ENCODE peak calls at places on chromosomes 13 and 19, in nine cellular contexts. N, U, S, W, I, L, V, B and H are unnamed samples.

GRCh38 chr19:44820648-44821609 is 12.0 kb downstream of the BCAM start:
- DNase-seq in W (no peak), B (no peak), L (no peak), U (no peak), N (no peak), S (no peak), V (no peak), I (no peak), H (peak; percentile 80)

GRCh38 chr13:83929147-83929546 is 46.9 kb upstream of the SLITRK1 start:
- DNase-seq in I (no peak), N (no peak), S (no peak), W (no peak), V (no peak), B (no peak), U (no peak), L (no peak), H (no peak)

GRCh38 chr19:29942404-29943261 is 594 bp downstream of the URI1 start:
- DNase-seq in L (peak; percentile 65), U (peak; percentile 52), W (no peak), S (peak; percentile 69), B (no peak), N (peak; percentile 47), V (peak; percentile 43), I (peak; percentile 77), H (peak; percentile 72)

GRCh38 chr13:51728972-51729371 is 75.0 kb downstream of the DHRS12 start:
- DNase-seq in N (no peak), I (no peak), W (no peak), S (no peak), V (peak; percentile 31), U (peak; percentile 46), L (no peak), B (no peak), H (no peak)

GRCh38 chr19:34734601-34735103 is 609 bp downstream of the ZNF181 start:
- DNase-seq in W (no peak), N (peak; percentile 83), L (no peak), I (no peak), S (no peak), V (no peak), U (no peak), B (no peak), H (no peak)

GRCh38 chr13:60351326-60351725 is 45.7 kb upstream of the TDRD3 start:
- DNase-seq in N (no peak), W (no peak), S (no peak), U (peak; percentile 15), L (no peak), I (no peak), V (no peak), B (no peak), H (no peak)

GRCh38 chr19:5880604-5881078 is 10.3 kb upstream of the FUT5 start:
- DNase-seq in S (no peak), I (no peak), U (peak; percentile 19), N (peak; percentile 42), W (no peak), B (no peak), L (no peak), V (peak; percentile 53), H (peak; percentile 76)

GRCh38 chr19:13089139-13089856 is 13.4 kb downstream of the LYL1 start:
- DNase-seq in B (no peak), W (no peak), V (peak; percentile 51), U (no peak), I (no peak), L (no peak), S (no peak), N (no peak), H (no peak)

DNA sequence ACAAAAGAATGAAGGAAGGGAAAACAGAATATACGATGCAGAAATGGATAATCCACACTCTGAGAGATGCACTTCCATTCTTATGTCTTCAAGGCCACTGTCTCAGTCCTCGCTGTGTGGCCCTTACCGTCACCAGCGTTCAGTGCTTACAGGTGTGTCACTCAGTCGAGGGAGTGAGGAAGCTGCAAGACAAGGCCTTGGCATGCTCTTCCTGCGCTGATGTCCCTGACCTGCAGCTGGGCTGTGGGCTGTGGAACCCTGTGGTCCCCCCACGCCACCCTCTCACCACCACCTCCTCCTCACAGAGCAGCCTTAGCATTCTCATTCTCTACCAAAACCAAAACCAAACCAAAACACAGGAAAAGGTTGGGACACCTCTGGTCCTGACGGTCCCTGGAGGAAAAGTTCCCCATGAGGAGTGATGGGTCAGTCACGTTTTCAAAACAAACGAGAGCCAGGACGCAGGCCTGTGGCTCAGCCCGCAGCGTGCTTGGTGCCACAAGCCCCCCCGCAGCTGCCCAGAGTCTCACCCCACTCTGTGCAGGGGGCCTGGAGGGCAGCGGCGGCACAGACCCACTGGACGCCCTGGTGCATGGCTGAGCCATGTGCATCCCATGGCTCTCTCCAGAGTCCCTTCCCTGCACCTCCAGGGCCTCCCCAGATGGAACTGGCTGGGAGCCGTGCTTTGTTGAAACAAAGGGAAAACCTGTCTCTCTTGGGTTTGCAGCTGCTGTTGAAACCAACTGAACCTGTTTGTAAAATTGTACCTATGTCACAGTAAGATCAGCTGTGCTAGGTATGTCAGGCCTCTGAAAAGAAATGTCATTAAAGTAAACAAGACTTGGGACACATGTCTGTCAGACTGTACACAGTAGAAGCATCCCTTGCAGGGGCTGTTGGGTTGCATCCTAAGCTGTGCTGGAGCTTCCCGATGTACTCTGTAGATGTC is 48.3 kb upstream of the GPR183 start:
- DNase-seq in W (no peak), V (no peak), B (no peak), N (no peak), S (no peak), U (no peak), L (no peak), I (no peak), H (no peak)
- H3K27ac ChIP-seq in W (no peak overlapping the region), V (no peak overlapping the region), B (peak overlapping the region; percentile 67), N (peak overlapping the region; percentile 55), S (peak overlapping the region; percentile 97), U (no peak overlapping the region), L (peak overlapping the region; percentile 96), I (peak overlapping the region; percentile 95), H (peak overlapping the region; percentile 33)

GRCh38 chr19:55635334-55635717 is 5.5 kb upstream of the ZNF580 start:
- DNase-seq in V (no peak), I (no peak), B (no peak), S (no peak), W (no peak), N (peak; percentile 18), U (no peak), L (no peak), H (no peak)

GRCh38 chr19:55636723-55637122 is 4.1 kb upstream of the ZNF580 start:
- DNase-seq in I (no peak), L (no peak), U (no peak), S (no peak), W (no peak), B (no peak), V (no peak), N (no peak), H (no peak)

GRCh38 chr19:55635856-55636440 is 4.9 kb upstream of the ZNF580 start:
- DNase-seq in L (no peak), V (no peak), U (no peak), B (no peak), N (no peak), W (no peak), S (no peak), I (no peak), H (peak; percentile 3)

GRCh38 chr19:55633866-55634265 is 6.9 kb upstream of the ZNF580 start:
- DNase-seq in N (no peak), U (no peak), S (no peak), I (no peak), B (no peak), V (no peak), W (no peak), L (no peak), H (no peak)

GRCh38 chr19:55632463-55632834 is 8.1 kb upstream of the ZNF784 start:
- DNase-seq in N (peak; percentile 82), L (peak; percentile 89), B (peak; percentile 91), W (peak; percentile 95), I (peak; percentile 87), V (no peak), S (peak; percentile 62), U (peak; percentile 84), H (peak; percentile 92)
- H3K27ac ChIP-seq in N (no peak overlapping the region), L (no peak overlapping the region), B (peak overlapping the region; percentile 21), W (no peak overlapping the region), I (peak overlapping the region; percentile 16), V (peak overlapping the region; percentile 22), S (no peak overlapping the region), U (no peak overlapping the region), H (no peak overlapping the region)

DNA sequence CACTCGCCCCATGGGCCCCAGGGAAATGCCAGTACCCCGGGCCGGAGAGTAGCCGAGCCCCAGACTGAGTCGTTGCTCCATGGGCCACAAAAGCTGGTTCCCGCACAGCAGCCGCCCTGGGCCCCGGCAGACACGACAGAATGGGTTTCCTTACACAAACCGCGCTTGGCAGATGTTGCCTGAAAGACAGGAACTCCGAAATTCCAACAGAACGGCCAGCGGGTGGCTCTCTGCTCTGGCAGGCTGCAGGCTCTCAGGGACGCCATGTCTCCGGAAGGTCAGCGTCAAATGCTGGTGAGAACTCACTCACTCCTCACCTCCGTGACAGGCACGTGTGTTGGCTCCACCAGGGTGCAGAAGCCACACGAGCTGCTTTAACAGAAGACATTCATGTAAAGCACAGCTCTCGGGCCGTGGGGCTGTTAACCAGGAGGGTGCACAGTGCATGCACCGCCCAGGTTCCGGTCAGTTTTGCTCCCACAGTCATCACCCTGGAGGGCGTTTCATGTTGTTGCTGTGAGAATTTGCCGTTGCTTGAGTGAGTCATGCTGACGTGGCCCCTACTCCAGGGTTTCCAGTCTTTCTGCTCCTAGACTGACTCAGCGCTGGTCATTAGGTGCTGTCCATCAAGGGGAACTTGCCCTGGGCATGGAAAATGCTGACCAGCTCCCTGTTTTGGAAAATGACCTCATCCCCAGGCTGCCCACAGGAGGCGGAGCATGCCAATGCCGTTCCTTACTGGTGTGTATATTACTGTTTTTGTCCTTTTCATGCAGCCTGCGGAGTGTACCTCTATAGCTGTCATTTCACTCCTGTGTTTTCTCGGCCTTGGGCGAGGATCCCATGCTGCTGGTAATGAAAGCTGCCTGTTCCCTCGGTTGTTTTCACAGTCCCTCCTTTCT is 44.8 kb downstream of the ANKRD10 start:
- DNase-seq in B (peak; percentile 72), U (peak; percentile 100), V (peak; percentile 96), L (no peak), W (peak; percentile 99), N (peak; percentile 89), S (no peak), I (no peak), H (peak; percentile 92)
- H3K27ac ChIP-seq in B (peak overlapping the region; percentile 87), U (peak overlapping the region; percentile 72), V (peak overlapping the region; percentile 88), L (no peak overlapping the region), W (peak overlapping the region; percentile 85), N (peak overlapping the region; percentile 73), S (no peak overlapping the region), I (no peak overlapping the region), H (peak overlapping the region; percentile 89)

DNA sequence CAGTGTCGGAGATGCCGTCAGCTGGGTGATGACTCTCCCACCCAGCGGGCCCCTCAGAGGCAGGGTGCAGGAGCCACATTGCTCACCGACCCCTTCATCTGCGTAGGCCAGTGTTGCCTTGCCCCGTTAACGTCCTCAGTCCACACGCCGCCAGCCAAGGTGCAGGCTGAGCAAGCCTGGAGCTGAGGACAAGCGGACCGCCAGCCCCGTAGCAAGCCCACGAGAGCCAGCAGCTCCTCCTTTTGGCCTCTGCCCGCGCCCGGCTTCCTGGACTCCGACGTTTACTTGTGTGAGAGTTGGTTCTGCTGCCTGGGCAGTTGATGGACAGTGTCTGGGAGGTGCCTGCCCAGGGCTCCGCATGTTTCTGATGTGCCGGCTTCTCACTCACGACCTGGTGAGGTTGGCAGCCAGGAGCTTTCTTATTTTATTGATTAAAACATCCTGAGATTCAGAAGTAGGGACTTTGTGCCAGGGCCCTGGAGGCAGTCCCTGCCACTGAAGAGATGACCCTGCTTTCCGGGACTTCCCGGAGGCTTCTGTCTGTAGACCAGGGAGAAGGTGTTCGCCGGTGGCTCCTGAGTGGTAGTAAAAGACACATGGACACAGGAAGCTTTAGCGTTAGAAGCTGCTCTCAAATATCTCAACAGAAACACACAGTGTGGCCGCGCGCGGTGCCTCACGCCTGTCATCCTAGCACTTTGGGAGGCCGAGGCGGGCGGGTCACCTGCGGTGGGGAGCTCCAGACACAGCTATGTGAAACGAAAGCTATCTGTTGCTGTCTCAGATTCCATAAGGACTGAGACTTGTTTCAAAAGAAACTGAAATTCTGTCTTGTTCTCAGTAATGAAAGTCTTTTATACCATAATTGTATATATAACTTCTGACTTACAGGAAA is 5.9 kb downstream of the DAZAP1 start:
- DNase-seq in B (no peak), N (no peak), L (no peak), W (no peak), I (no peak), V (no peak), U (no peak), S (no peak), H (no peak)
- H3K27ac ChIP-seq in B (peak overlapping the region; percentile 99), N (peak overlapping the region; percentile 46), L (no peak overlapping the region), W (peak overlapping the region; percentile 30), I (no peak overlapping the region), V (peak overlapping the region; percentile 96), U (no peak overlapping the region), S (no peak overlapping the region), H (no peak overlapping the region)